ENCODE peak calls at places on chromosomes 6 and 20, in six cellular contexts. One of them, this sample, is unnamed.

GRCh38 chr6:41488392-41489129 is 57.6 kb upstream of the FOXP4 start:
- DNase-seq in NB4: no peak
- DNase-seq in bronchial epithelial cell: peak
- DNase-seq in ovary: peak
- DNase-seq in AG09309: no peak
- DNase-seq in AG04450: peak
- DNase-seq in this sample: peak

GRCh38 chr6:122422614-122423267 is 23.3 kb downstream of the HSF2 start:
- DNase-seq in AG09309: no peak
- DNase-seq in NB4: no peak
- DNase-seq in ovary: no peak
- DNase-seq in AG04450: no peak
- DNase-seq in bronchial epithelial cell: no peak
- DNase-seq in this sample: no peak

GRCh38 chr6:110541701-110542309 is 65.4 kb upstream of the SLC22A16 start:
- DNase-seq in bronchial epithelial cell: no peak
- DNase-seq in NB4: no peak
- DNase-seq in ovary: no peak
- DNase-seq in AG04450: no peak
- DNase-seq in AG09309: no peak
- DNase-seq in this sample: no peak

GRCh38 chr6:149223934-149224333 is 93.6 kb upstream of the TAB2 start:
- DNase-seq in AG09309: no peak
- DNase-seq in bronchial epithelial cell: no peak
- DNase-seq in ovary: no peak
- DNase-seq in AG04450: no peak
- DNase-seq in NB4: no peak
- DNase-seq in this sample: no peak

GRCh38 chr6:7721654-7722053 is 4.2 kb upstream of the BMP6 start:
- DNase-seq in bronchial epithelial cell: peak
- DNase-seq in AG09309: no peak
- DNase-seq in ovary: no peak
- DNase-seq in NB4: peak
- DNase-seq in AG04450: no peak
- DNase-seq in this sample: peak

GRCh38 chr20:24050119-24050518 is 61.5 kb upstream of the GGTLC1 start:
- DNase-seq in AG04450: no peak
- DNase-seq in NB4: no peak
- DNase-seq in bronchial epithelial cell: no peak
- DNase-seq in ovary: no peak
- DNase-seq in AG09309: no peak
- DNase-seq in this sample: no peak

GRCh38 chr6:3929281-3929798 is 80.2 kb downstream of the FAM50B start:
- DNase-seq in ovary: peak
- DNase-seq in bronchial epithelial cell: no peak
- DNase-seq in AG04450: no peak
- DNase-seq in AG09309: peak
- DNase-seq in NB4: no peak
- DNase-seq in this sample: peak

GRCh38 chr6:138289739-138290138 is 71.4 kb upstream of the PBOV1 start:
- DNase-seq in NB4: peak
- DNase-seq in AG04450: no peak
- DNase-seq in AG09309: no peak
- DNase-seq in ovary: no peak
- DNase-seq in bronchial epithelial cell: no peak
- DNase-seq in this sample: no peak

GRCh38 chr6:44855562-44856494 is 468.3 kb downstream of the CDC5L start:
- DNase-seq in ovary: no peak
- DNase-seq in NB4: peak
- DNase-seq in bronchial epithelial cell: peak
- DNase-seq in AG09309: peak
- DNase-seq in AG04450: peak
- DNase-seq in this sample: peak

GRCh38 chr6:20569000-20569610 is 34.8 kb downstream of the CDKAL1 start:
- DNase-seq in NB4: no peak
- DNase-seq in AG04450: no peak
- DNase-seq in AG09309: no peak
- DNase-seq in bronchial epithelial cell: peak
- DNase-seq in ovary: no peak
- DNase-seq in this sample: no peak

GRCh38 chr20:57697540-57697939 is 12.3 kb downstream of the PMEPA1 start:
- DNase-seq in NB4: no peak
- DNase-seq in AG09309: no peak
- DNase-seq in AG04450: no peak
- DNase-seq in ovary: no peak
- DNase-seq in bronchial epithelial cell: no peak
- DNase-seq in this sample: no peak

DNA sequence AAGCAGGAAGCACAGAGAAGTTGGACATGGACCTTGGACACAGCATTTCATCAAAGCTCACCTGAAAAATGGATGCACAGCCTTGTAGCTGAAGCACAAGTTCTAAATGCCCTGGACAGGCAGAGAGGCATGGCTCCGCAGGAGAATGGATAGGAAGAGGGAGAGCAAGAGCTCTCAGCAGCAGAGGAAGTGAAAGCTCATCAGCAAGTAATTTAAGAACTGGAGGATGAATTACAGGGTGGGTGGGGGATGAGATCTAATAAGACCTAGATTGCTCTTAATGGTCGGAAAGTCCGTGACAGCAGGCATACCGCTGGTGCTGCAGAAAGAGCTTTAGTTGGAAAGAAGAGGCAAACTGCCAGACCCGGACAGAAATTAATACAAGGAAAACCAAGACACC is 37.3 kb upstream of the SAYSD1 start:
- DNase-seq in bronchial epithelial cell: no peak
- DNase-seq in ovary: no peak
- DNase-seq in NB4: no peak
- DNase-seq in AG09309: no peak
- DNase-seq in AG04450: no peak
- DNase-seq in this sample: no peak
- TF ChIP-seq CTCF in bronchial epithelial cell: no peak
- TF ChIP-seq CTCF in ovary: no peak
- TF ChIP-seq CTCF in NB4: no peak
- TF ChIP-seq CTCF in AG09309: no peak
- TF ChIP-seq CTCF in AG04450: no peak
- TF ChIP-seq CTCF in this sample: no peak

DNA sequence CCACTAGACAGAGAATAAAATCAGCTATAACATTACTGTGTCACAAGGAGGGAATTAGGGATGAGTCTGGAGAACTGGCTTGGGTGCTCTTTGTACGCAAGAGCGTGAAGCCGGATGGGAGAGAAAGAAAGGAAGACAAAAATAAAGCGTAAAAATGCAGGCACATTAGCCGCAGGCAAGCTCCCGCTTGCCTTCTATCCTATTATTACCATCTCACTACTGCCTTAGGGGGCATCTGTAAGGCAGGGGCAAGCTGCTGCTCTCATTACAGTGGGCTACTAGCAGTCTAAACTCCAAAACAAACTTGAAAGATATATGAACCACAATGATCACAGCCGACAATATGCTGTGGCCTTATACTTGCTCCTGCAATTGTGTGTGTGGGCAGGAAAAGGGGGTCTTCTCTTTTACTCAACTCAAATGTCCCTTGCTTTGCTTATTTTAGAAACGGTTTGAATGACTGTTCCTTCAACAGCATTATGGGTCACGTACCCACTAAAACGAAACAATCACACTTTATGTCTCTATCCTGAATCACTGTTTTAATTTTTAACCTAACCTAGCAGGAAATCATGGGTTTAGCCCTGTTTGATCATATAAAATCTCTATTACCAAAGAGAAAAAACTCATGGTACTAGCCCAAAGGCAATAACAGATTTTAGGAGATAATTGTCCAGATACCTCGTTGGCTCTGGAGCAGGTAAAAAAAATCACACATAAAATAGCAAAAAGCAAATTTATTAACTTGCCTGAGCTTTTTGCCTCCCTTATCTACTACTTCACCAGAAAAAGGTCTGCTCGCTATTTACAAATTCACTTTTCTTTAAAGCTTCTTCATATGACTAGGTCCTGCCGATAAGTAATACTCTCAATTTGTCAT is 82.1 kb downstream of the GJA10 start:
- DNase-seq in AG04450: no peak
- DNase-seq in ovary: no peak
- DNase-seq in bronchial epithelial cell: no peak
- DNase-seq in AG09309: no peak
- DNase-seq in NB4: no peak
- DNase-seq in this sample: no peak
- H3K4me3 ChIP-seq in AG04450: no peak
- H3K4me3 ChIP-seq in ovary: no peak
- H3K4me3 ChIP-seq in bronchial epithelial cell: no peak
- H3K4me3 ChIP-seq in AG09309: no peak
- H3K4me3 ChIP-seq in NB4: no peak
- H3K4me3 ChIP-seq in this sample: no peak

DNA sequence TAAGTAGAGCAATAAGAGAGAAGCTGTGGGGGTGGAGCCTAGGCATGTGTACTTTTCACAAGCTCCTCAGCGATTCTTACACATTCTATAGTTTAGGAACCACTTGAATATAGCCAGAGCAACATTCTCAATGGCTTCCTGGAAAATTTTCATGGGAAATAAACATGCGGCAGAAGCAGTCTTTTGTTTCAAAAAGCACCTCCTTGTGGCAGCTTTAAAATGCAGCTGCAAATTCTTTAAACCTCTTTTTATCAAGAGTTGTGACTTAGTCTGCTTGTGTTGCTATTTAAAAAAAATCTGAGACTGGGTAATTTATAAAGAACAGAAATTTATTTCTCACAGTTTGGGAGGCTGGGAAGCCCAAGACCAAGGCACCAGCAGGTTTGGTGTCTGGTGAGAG is 23.8 kb downstream of the NKX2-2 start:
- DNase-seq in ovary: no peak
- DNase-seq in AG09309: no peak
- DNase-seq in AG04450: no peak
- DNase-seq in NB4: no peak
- DNase-seq in bronchial epithelial cell: no peak
- DNase-seq in this sample: peak
- TF ChIP-seq CTCF in ovary: no peak
- TF ChIP-seq CTCF in AG09309: peak
- TF ChIP-seq CTCF in AG04450: peak
- TF ChIP-seq CTCF in NB4: no peak
- TF ChIP-seq CTCF in bronchial epithelial cell: no peak
- TF ChIP-seq CTCF in this sample: peak

DNA sequence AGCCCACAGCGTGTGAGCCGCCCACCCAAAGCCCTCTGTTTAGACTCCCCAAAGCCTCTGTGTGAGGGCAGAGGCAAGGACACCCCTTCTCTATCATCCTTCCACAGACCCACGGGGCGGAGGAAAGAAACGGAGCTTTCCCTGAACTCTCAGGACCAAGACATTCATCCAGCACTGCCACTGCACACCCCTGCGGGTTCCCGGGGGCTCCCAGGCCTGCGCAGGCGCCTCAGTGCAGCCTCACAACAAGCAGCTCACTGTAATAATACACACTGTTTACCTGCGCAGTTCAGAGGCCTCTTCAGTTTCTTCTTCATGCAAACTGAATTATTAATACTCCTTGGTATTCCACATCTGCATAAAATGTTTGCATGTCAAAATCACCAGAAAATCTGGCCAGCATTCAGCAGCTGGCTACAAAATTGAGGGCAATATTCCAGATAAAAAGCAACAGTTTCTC is 45.6 kb downstream of the NINL start:
- DNase-seq in AG09309: no peak
- DNase-seq in bronchial epithelial cell: no peak
- DNase-seq in AG04450: no peak
- DNase-seq in ovary: no peak
- DNase-seq in NB4: no peak
- DNase-seq in this sample: peak
- H3K4me3 ChIP-seq in AG09309: no peak
- H3K4me3 ChIP-seq in bronchial epithelial cell: no peak
- H3K4me3 ChIP-seq in AG04450: peak
- H3K4me3 ChIP-seq in ovary: peak
- H3K4me3 ChIP-seq in NB4: no peak
- H3K4me3 ChIP-seq in this sample: no peak

GRCh38 chr6:105091140-105091829 is 88.5 kb downstream of the POPDC3 start:
- DNase-seq in AG09309: no peak
- DNase-seq in ovary: no peak
- DNase-seq in NB4: no peak
- DNase-seq in bronchial epithelial cell: no peak
- DNase-seq in AG04450: no peak
- DNase-seq in this sample: no peak

GRCh38 chr6:105087571-105088211 is 92.1 kb downstream of the POPDC3 start:
- DNase-seq in AG09309: peak
- DNase-seq in AG04450: peak
- DNase-seq in NB4: peak
- DNase-seq in ovary: peak
- DNase-seq in bronchial epithelial cell: peak
- DNase-seq in this sample: peak
- TF ChIP-seq CTCF in AG09309: peak
- TF ChIP-seq CTCF in AG04450: peak
- TF ChIP-seq CTCF in NB4: peak
- TF ChIP-seq CTCF in ovary: peak
- TF ChIP-seq CTCF in bronchial epithelial cell: peak
- TF ChIP-seq CTCF in this sample: peak

DNA sequence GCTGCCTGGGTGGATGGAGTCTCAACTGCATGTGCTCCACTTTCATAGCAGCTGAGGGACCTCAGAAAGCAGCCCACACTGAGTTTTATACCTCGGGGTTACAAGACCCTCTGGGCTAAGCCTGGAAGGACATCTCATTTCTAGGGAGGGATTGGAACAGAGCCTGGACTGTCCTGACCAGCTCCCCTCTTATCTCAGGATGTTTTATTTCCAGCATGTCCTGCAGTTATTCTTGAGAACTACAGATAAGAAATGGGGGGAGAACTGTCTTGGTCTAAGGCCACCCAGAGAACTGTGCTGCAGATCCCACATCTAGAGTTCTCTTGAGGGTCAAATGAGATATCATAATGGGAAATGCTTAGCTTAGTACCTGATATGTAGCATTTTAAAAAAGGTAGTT is 97.3 kb upstream of the CHD6 start:
- DNase-seq in ovary: no peak
- DNase-seq in AG04450: no peak
- DNase-seq in bronchial epithelial cell: no peak
- DNase-seq in NB4: no peak
- DNase-seq in AG09309: no peak
- DNase-seq in this sample: no peak
- H3K4me3 ChIP-seq in ovary: no peak
- H3K4me3 ChIP-seq in AG04450: no peak
- H3K4me3 ChIP-seq in bronchial epithelial cell: no peak
- H3K4me3 ChIP-seq in NB4: no peak
- H3K4me3 ChIP-seq in AG09309: no peak
- H3K4me3 ChIP-seq in this sample: no peak

GRCh38 chr20:5056801-5057599 is 55.7 kb upstream of the SLC23A2 start:
- DNase-seq in AG09309: no peak
- DNase-seq in bronchial epithelial cell: peak
- DNase-seq in NB4: peak
- DNase-seq in ovary: no peak
- DNase-seq in AG04450: no peak
- DNase-seq in this sample: peak
- TF ChIP-seq CTCF in AG09309: peak
- TF ChIP-seq CTCF in bronchial epithelial cell: peak
- TF ChIP-seq CTCF in NB4: peak
- TF ChIP-seq CTCF in ovary: no peak
- TF ChIP-seq CTCF in AG04450: peak
- TF ChIP-seq CTCF in this sample: peak

GRCh38 chr6:84773133-84773430 is 8.7 kb upstream of the TBX18 start:
- DNase-seq in AG04450: no peak
- DNase-seq in AG09309: no peak
- DNase-seq in NB4: no peak
- DNase-seq in ovary: no peak
- DNase-seq in bronchial epithelial cell: no peak
- DNase-seq in this sample: peak
- H3K4me3 ChIP-seq in AG04450: no peak
- H3K4me3 ChIP-seq in AG09309: peak
- H3K4me3 ChIP-seq in NB4: no peak
- H3K4me3 ChIP-seq in ovary: no peak
- H3K4me3 ChIP-seq in bronchial epithelial cell: no peak
- H3K4me3 ChIP-seq in this sample: peak

This sample was measured in cardiac fibroblast.